ENCODE peak calls at places on chromosomes 5 and 9, in eight cellular contexts. U is NCI-H1436; H is NCI-H774; R is endothelial cell; A is stimulated activated CD4-positive, alpha-beta T cell treated with anti-CD3 and anti-CD28 coated beads, Interleukin-15, amount 100 ng/mL, for 24 hours; N is HuH-7; B is NCI-H510A treated with DMSO at 0.1 percent for 48 hours; Y is naive thymus-derived CD4-positive, alpha-beta T cell. Z is an unnamed sample.

GRCh38 chr5:124519396-124519795 is 227.0 kb downstream of the ZNF608 start:
- DNase-seq in B (no peak), N (no peak), R (no peak), U (no peak), Y (no peak), H (no peak), A (no peak), Z (no peak)

GRCh38 chr5:72379936-72380335 is 59.8 kb downstream of the PTCD2 start:
- DNase-seq in U (no peak), A (no peak), N (no peak), R (no peak), H (no peak), B (no peak), Y (no peak), Z (no peak)

GRCh38 chr5:135007749-135008363 is 26.2 kb downstream of the PITX1 start:
- DNase-seq in R (no peak), U (no peak), B (no peak), N (no peak), Y (no peak), H (no peak), A (no peak), Z (no peak)

GRCh38 chr9:136882109-136882946 is 4.0 kb upstream of the TRAF2 start:
- DNase-seq in A (peak), N (peak), U (no peak), Y (peak), H (no peak), R (no peak), B (no peak), Z (no peak)

GRCh38 chr9:99000480-99001395 is 57.0 kb downstream of the COL15A1 start:
- DNase-seq in H (peak), N (peak), A (peak), Y (peak), U (peak), R (peak), B (no peak), Z (peak)

GRCh38 chr9:89593776-89594427 is 10.9 kb upstream of the GADD45G start:
- DNase-seq in U (peak), B (peak), N (peak), A (peak), Y (peak), H (peak), R (peak), Z (peak)

GRCh38 chr9:135087489-135087791 is at the start of gene OLFM1:
- DNase-seq in H (no peak), B (no peak), Y (no peak), U (peak), R (peak), A (peak), N (peak), Z (peak)

GRCh38 chr5:171420429-171421231 is 1.2 kb downstream of the FGF18 start:
- DNase-seq in U (no peak), R (no peak), H (no peak), B (no peak), A (no peak), Y (no peak), N (no peak), Z (no peak)

GRCh38 chr9:112629890-112630485 is 87.9 kb downstream of the INIP start:
- DNase-seq in B (no peak), A (no peak), U (no peak), Y (no peak), R (no peak), N (no peak), H (peak), Z (no peak)

GRCh38 chr9:133189826-133190225 is 19.2 kb downstream of the OBP2B start:
- DNase-seq in U (no peak), H (no peak), N (no peak), B (no peak), Y (no peak), R (no peak), A (no peak), Z (no peak)

GRCh38 chr9:125460883-125461475 is 199.4 kb downstream of the GAPVD1 start:
- DNase-seq in H (no peak), B (no peak), Y (no peak), R (no peak), N (no peak), U (peak), A (no peak), Z (peak)